ENCODE peak calls at places on chromosomes 7 and 10, in four cellular contexts. L is Karpas-422, B is GM23248, H is H9. X is an unnamed sample.

GRCh38 chr7:77439572-77439971 is 23.4 kb upstream of the GSAP start:
- DNase-seq in B (peak; percentile 61), L (no peak), H (no peak), X (peak; percentile 20)

GRCh38 chr10:126917975-126918908 is 13.0 kb downstream of the DOCK1 start:
- DNase-seq in H (no peak), B (no peak), L (no peak), X (no peak)

GRCh38 chr10:78218833-78219490 is 185.3 kb downstream of the RPS24 start:
- DNase-seq in L (no peak), H (no peak), B (no peak), X (no peak)

GRCh38 chr10:92130622-92131270 is 160.1 kb downstream of the CPEB3 start:
- DNase-seq in L (no peak), B (no peak), H (no peak), X (no peak)

GRCh38 chr10:23556727-23557440 is 118.0 kb downstream of the OTUD1 start:
- DNase-seq in L (no peak), H (no peak), B (peak; percentile 86), X (no peak)

GRCh38 chr10:60807499-60807898 is 29.2 kb downstream of the CDK1 start:
- DNase-seq in L (no peak), H (no peak), B (no peak), X (no peak)

GRCh38 chr7:80277434-80278427 is 143.1 kb downstream of the GNAI1 start:
- DNase-seq in B (peak; percentile 49), H (no peak), L (no peak), X (peak; percentile 11)

GRCh38 chr10:124266468-124267230 is 152.1 kb downstream of the OAT start:
- DNase-seq in H (no peak), B (peak; percentile 28), L (no peak), X (no peak)

GRCh38 chr10:30986027-30986672 is 45.5 kb downstream of the ZNF438 start:
- DNase-seq in L (no peak), B (peak; percentile 63), H (no peak), X (no peak)

GRCh38 chr10:15842493-15843169 is 17.7 kb downstream of the MINDY3 start:
- DNase-seq in L (peak; percentile 49), B (peak; percentile 43), H (no peak), X (no peak)

GRCh38 chr10:34641913-34642558 is 173.1 kb downstream of the PARD3 start:
- DNase-seq in H (no peak), B (no peak), L (peak; percentile 23), X (no peak)
- H2AFZ ChIP-seq in H (no peak overlapping the region), B (no peak overlapping the region), L (no peak overlapping the region), X (no peak overlapping the region)

DNA sequence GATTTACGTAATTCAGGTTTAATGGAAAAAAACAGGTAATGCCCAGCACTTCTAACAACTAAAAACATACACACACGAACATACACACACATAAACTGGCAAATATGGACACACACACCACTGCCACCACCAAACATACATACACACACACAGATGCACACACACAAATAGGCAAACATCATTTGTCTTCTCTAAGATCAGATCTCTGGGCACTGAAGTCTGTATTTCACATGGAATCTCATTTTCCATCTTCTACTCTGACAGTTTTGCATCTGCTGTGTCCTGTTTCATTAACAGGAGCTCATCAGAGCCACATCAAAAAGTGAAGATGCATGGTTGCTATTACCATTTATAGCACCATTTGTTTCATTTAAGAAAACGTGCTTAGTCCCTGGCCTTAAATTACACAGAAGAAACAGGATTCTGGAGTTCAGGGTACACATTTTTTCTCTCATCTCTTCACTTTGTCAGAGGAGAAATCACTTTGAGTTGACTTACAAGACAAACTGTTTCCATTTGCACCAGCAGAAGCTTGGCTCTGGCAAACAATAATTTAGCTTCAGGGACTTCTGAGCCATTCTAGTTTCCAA is 165.3 kb downstream of the SORCS1 start:
- DNase-seq in H (no peak), B (no peak), L (no peak), X (no peak)
- H2AFZ ChIP-seq in H (no peak overlapping the region), B (no peak overlapping the region), L (no peak overlapping the region), X (no peak overlapping the region)

DNA sequence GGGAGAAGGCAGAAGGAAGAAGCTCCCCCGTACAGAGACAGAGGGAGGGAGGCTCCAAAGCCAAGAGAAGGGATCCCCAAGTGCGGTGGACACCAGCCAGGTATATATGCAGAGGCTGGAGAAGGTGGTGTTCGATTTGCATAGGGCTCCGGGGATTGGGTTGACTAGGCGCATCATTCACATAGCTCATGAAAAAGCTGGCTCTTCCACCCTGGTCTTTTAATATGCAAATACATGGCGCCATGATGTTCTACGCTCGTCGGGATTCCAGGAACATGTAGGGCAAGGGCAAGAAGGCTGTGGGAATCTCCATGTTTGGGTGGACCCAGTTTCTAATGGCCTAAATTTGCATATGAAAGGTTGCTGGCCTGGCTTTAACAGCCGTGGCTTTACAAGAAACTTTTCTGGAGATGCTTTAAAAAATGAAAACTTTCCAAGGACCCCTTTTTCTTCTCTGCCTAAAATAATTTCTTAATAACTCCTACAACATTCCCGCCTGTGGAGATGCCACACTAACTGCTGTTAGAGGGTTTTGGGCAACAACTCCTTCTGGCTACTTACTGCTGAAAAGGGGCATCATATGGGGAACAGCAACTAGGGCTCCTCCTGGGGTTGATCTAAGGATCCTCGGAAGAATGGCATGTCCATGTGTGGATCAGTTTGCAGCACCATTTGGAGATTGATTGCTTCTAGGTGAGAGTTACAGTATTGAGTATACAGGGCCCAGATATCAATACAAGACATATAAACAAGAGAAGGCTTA is 28.3 kb downstream of the C1GALT1 start:
- DNase-seq in B (no peak), L (no peak), H (peak; percentile 97), X (peak; percentile 98)
- H2AFZ ChIP-seq in B (no peak overlapping the region), L (no peak overlapping the region), H (no peak overlapping the region), X (no peak overlapping the region)

GRCh38 chr10:73935895-73936294 is 25.0 kb downstream of the PLAU start:
- DNase-seq in H (no peak), L (no peak), B (no peak), X (no peak)

GRCh38 chr10:73934074-73934473 is 23.1 kb downstream of the PLAU start:
- DNase-seq in L (no peak), B (no peak), H (no peak), X (no peak)

GRCh38 chr10:73941300-73941699 is 30.4 kb downstream of the PLAU start:
- DNase-seq in L (no peak), B (peak; percentile 64), H (no peak), X (no peak)

GRCh38 chr10:73940634-73941221 is 29.8 kb downstream of the PLAU start:
- DNase-seq in L (peak; percentile 89), H (peak; percentile 84), B (peak; percentile 92), X (peak; percentile 91)

DNA sequence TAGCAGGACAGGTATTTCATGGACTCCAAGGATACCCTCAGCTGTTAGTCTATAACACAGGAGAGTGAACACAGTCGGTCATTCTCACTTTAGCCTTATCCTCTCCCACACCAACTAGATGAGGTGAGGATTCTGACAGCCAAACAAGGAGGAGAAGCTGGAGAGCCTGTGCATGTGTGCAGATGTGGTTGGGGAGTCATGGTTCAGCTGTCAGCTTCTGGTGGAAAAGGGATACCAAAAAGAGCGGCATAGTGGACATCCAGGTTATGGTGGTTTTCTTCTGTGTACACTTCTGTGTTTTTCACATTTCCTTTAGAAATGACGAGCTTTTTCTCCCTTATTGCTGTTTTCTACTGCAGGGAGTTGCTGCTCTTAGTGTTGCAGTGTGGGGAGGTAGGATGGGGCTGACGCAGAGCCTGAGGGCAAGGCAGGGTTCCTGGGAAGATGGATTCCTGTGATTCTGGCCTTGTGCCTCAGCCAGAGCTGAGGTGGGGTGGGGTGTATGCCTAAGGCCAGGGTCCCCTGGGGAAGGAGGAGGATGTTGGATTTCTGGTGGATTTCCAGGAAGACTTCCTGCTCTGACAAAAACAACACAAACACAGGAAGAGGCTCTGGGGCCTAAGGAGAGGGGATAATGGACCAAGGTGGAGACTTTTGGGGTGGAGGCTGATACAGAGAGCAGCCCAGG is 26.5 kb downstream of the PLAU start:
- DNase-seq in L (no peak), B (no peak), H (no peak), X (no peak)
- H2AFZ ChIP-seq in L (no peak overlapping the region), B (peak overlapping the region; percentile 73), H (no peak overlapping the region), X (peak overlapping the region; percentile 14)

DNA sequence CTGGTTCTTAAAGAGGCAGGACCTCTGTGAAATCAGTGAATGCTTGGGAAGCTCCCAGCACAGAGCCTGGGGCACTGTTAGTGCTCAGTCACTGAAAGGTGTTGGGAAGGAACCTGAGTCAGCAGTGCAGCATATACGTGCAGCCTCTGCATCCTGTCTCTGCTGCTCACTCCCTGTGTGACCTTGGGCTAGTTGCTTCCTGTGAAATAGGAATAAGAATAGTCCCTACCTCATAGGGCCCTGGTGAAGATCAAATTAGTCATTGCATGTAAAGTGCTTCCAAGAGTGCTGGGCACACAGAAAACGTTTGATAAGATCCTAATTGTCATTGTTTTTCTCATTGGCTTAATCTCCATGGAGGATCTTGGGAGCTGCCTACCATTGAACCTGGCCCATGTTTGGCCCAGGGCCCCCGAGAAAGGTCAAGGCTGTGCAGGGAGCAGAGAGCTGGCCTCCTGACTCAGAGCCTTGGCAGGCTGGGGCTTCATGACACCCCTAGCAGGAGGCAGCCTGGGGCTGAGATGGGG is 73.3 kb upstream of the COL13A1 start:
- DNase-seq in L (no peak), B (peak; percentile 75), H (peak; percentile 66), X (no peak)
- H2AFZ ChIP-seq in L (no peak overlapping the region), B (no peak overlapping the region), H (no peak overlapping the region), X (no peak overlapping the region)

GRCh38 chr7:90239625-90240228 is 5.2 kb upstream of the CFAP69 start:
- DNase-seq in H (no peak), B (no peak), L (no peak), X (no peak)
- H2AFZ ChIP-seq in H (no peak overlapping the region), B (no peak overlapping the region), L (no peak overlapping the region), X (no peak overlapping the region)

GRCh38 chr7:8129323-8129659 is 132.7 kb downstream of the ICA1 start:
- DNase-seq in L (no peak), H (no peak), B (no peak), X (no peak)

GRCh38 chr7:8130663-8131062 is 131.3 kb downstream of the ICA1 start:
- DNase-seq in H (no peak), B (no peak), L (no peak), X (no peak)

GRCh38 chr7:8133188-8133848 is 128.6 kb downstream of the ICA1 start:
- DNase-seq in B (no peak), L (no peak), H (no peak), X (no peak)

GRCh38 chr7:8133955-8134733 is 127.8 kb downstream of the ICA1 start:
- DNase-seq in L (no peak), B (no peak), H (no peak), X (no peak)

GRCh38 chr7:8131694-8132605 is 130.0 kb downstream of the ICA1 start:
- DNase-seq in H (no peak), B (no peak), L (no peak), X (no peak)
- H2AFZ ChIP-seq in H (no peak overlapping the region), B (no peak overlapping the region), L (no peak overlapping the region), X (no peak overlapping the region)